ENCODE peak calls at places on chromosomes 4 and X, in seven cellular contexts. One of them, this sample, is unnamed.

GRCh38 chr4:111556141-111556781 is 589.0 kb upstream of the FAM241A start:
- DNase-seq in PC-3: no peak
- DNase-seq in IMR-90: peak
- DNase-seq in AG10803: peak
- DNase-seq in body of pancreas: no peak
- DNase-seq in epithelial cell of esophagus: peak
- DNase-seq in GM20000: no peak
- DNase-seq in this sample: no peak

GRCh38 chr4:137703225-137703624 is 170.9 kb upstream of the PCDH18 start:
- DNase-seq in PC-3: no peak
- DNase-seq in IMR-90: no peak
- DNase-seq in AG10803: no peak
- DNase-seq in body of pancreas: no peak
- DNase-seq in epithelial cell of esophagus: no peak
- DNase-seq in GM20000: no peak
- DNase-seq in this sample: no peak

GRCh38 chr4:4575284-4576211 is 33.7 kb upstream of the STX18 start:
- DNase-seq in PC-3: peak
- DNase-seq in IMR-90: peak
- DNase-seq in AG10803: peak
- DNase-seq in body of pancreas: peak
- DNase-seq in epithelial cell of esophagus: peak
- DNase-seq in GM20000: peak
- DNase-seq in this sample: peak

GRCh38 chr4:81198609-81199008 is 16.4 kb downstream of the PRKG2 start:
- DNase-seq in PC-3: no peak
- DNase-seq in IMR-90: no peak
- DNase-seq in AG10803: no peak
- DNase-seq in body of pancreas: no peak
- DNase-seq in epithelial cell of esophagus: no peak
- DNase-seq in GM20000: no peak
- DNase-seq in this sample: no peak

GRCh38 chr4:139279723-139280620 is at the start of gene MGARP:
- DNase-seq in PC-3: no peak
- DNase-seq in IMR-90: peak
- DNase-seq in AG10803: no peak
- DNase-seq in body of pancreas: no peak
- DNase-seq in epithelial cell of esophagus: peak
- DNase-seq in GM20000: no peak
- DNase-seq in this sample: peak

GRCh38 chrX:66013195-66013816 is 26.6 kb downstream of the VSIG4 start:
- DNase-seq in PC-3: no peak
- DNase-seq in IMR-90: no peak
- DNase-seq in AG10803: no peak
- DNase-seq in body of pancreas: no peak
- DNase-seq in epithelial cell of esophagus: no peak
- DNase-seq in GM20000: no peak
- DNase-seq in this sample: no peak

GRCh38 chr4:18840499-18840898 is 818.9 kb upstream of the LCORL start:
- DNase-seq in PC-3: no peak
- DNase-seq in IMR-90: no peak
- DNase-seq in AG10803: no peak
- DNase-seq in body of pancreas: no peak
- DNase-seq in epithelial cell of esophagus: no peak
- DNase-seq in GM20000: no peak
- DNase-seq in this sample: no peak

GRCh38 chrX:29172880-29173279 is 585.6 kb downstream of the IL1RAPL1 start:
- DNase-seq in PC-3: no peak
- DNase-seq in IMR-90: peak
- DNase-seq in AG10803: no peak
- DNase-seq in body of pancreas: no peak
- DNase-seq in epithelial cell of esophagus: no peak
- DNase-seq in GM20000: no peak
- DNase-seq in this sample: no peak

GRCh38 chr4:86935833-86936721 is 1.3 kb downstream of the AFF1 start:
- DNase-seq in PC-3: peak
- DNase-seq in IMR-90: peak
- DNase-seq in AG10803: peak
- DNase-seq in body of pancreas: peak
- DNase-seq in epithelial cell of esophagus: peak
- DNase-seq in GM20000: peak
- DNase-seq in this sample: peak

GRCh38 chrX:151346931-151347543 is 50.0 kb upstream of the VMA21 start:
- DNase-seq in PC-3: no peak
- DNase-seq in IMR-90: no peak
- DNase-seq in AG10803: no peak
- DNase-seq in body of pancreas: no peak
- DNase-seq in epithelial cell of esophagus: no peak
- DNase-seq in GM20000: no peak
- DNase-seq in this sample: no peak

GRCh38 chr4:13933163-13933562 is 305.6 kb upstream of the BOD1L1 start:
- DNase-seq in PC-3: no peak
- DNase-seq in IMR-90: peak
- DNase-seq in AG10803: peak
- DNase-seq in body of pancreas: no peak
- DNase-seq in epithelial cell of esophagus: no peak
- DNase-seq in GM20000: no peak
- DNase-seq in this sample: peak

GRCh38 chrX:155841232-155841631 is 39.9 kb upstream of the VAMP7 start:
- DNase-seq in PC-3: no peak
- DNase-seq in IMR-90: no peak
- DNase-seq in AG10803: no peak
- DNase-seq in body of pancreas: no peak
- DNase-seq in epithelial cell of esophagus: peak
- DNase-seq in GM20000: no peak
- DNase-seq in this sample: no peak

GRCh38 chrX:7927259-7928167 is at the start of gene PNPLA4:
- DNase-seq in PC-3: peak
- DNase-seq in IMR-90: peak
- DNase-seq in AG10803: peak
- DNase-seq in body of pancreas: peak
- DNase-seq in epithelial cell of esophagus: peak
- DNase-seq in GM20000: peak
- DNase-seq in this sample: peak

GRCh38 chr4:23582671-23583070 is 307.2 kb downstream of the PPARGC1A start:
- DNase-seq in PC-3: no peak
- DNase-seq in IMR-90: no peak
- DNase-seq in AG10803: no peak
- DNase-seq in body of pancreas: no peak
- DNase-seq in epithelial cell of esophagus: no peak
- DNase-seq in GM20000: no peak
- DNase-seq in this sample: no peak

GRCh38 chr4:150078996-150079581 is 844 bp downstream of the DCLK2 start:
- DNase-seq in PC-3: peak
- DNase-seq in IMR-90: peak
- DNase-seq in AG10803: peak
- DNase-seq in body of pancreas: peak
- DNase-seq in epithelial cell of esophagus: peak
- DNase-seq in GM20000: peak
- DNase-seq in this sample: peak

GRCh38 chrX:30308263-30309138 is 689 bp downstream of the NR0B1 start:
- DNase-seq in PC-3: no peak
- DNase-seq in IMR-90: no peak
- DNase-seq in AG10803: peak
- DNase-seq in body of pancreas: no peak
- DNase-seq in epithelial cell of esophagus: peak
- DNase-seq in GM20000: peak
- DNase-seq in this sample: peak

GRCh38 chr4:109171098-109171497 is 131.4 kb downstream of the COL25A1 start:
- DNase-seq in PC-3: no peak
- DNase-seq in IMR-90: no peak
- DNase-seq in AG10803: no peak
- DNase-seq in body of pancreas: no peak
- DNase-seq in epithelial cell of esophagus: peak
- DNase-seq in GM20000: no peak
- DNase-seq in this sample: no peak

GRCh38 chrX:13090261-13091110 is 46.1 kb upstream of the FAM9C start:
- DNase-seq in PC-3: no peak
- DNase-seq in IMR-90: peak
- DNase-seq in AG10803: no peak
- DNase-seq in body of pancreas: no peak
- DNase-seq in epithelial cell of esophagus: no peak
- DNase-seq in GM20000: no peak
- DNase-seq in this sample: peak

GRCh38 chr4:106565727-106566126 is 197.1 kb upstream of the GIMD1 start:
- DNase-seq in PC-3: no peak
- DNase-seq in IMR-90: no peak
- DNase-seq in AG10803: peak
- DNase-seq in body of pancreas: no peak
- DNase-seq in epithelial cell of esophagus: peak
- DNase-seq in GM20000: no peak
- DNase-seq in this sample: no peak

GRCh38 chr4:53478671-53479456 is 101.4 kb downstream of the FIP1L1 start:
- DNase-seq in PC-3: peak
- DNase-seq in IMR-90: peak
- DNase-seq in AG10803: peak
- DNase-seq in body of pancreas: no peak
- DNase-seq in epithelial cell of esophagus: peak
- DNase-seq in GM20000: no peak
- DNase-seq in this sample: no peak

GRCh38 chr4:98794565-98795205 is 134.2 kb downstream of the EIF4E start:
- DNase-seq in PC-3: peak
- DNase-seq in IMR-90: peak
- DNase-seq in AG10803: peak
- DNase-seq in body of pancreas: no peak
- DNase-seq in epithelial cell of esophagus: peak
- DNase-seq in GM20000: no peak
- DNase-seq in this sample: peak

GRCh38 chr4:1237981-1238675 is 10.8 kb downstream of the CTBP1 start:
- DNase-seq in PC-3: no peak
- DNase-seq in IMR-90: no peak
- DNase-seq in AG10803: no peak
- DNase-seq in body of pancreas: no peak
- DNase-seq in epithelial cell of esophagus: no peak
- DNase-seq in GM20000: no peak
- DNase-seq in this sample: no peak

GRCh38 chr4:105186701-105187158 is 40.1 kb downstream of the TET2 start:
- DNase-seq in PC-3: peak
- DNase-seq in IMR-90: peak
- DNase-seq in AG10803: no peak
- DNase-seq in body of pancreas: no peak
- DNase-seq in epithelial cell of esophagus: peak
- DNase-seq in GM20000: no peak
- DNase-seq in this sample: no peak

GRCh38 chrX:15956684-15957083 is 102.1 kb upstream of the AP1S2 start:
- DNase-seq in PC-3: peak
- DNase-seq in IMR-90: no peak
- DNase-seq in AG10803: no peak
- DNase-seq in body of pancreas: no peak
- DNase-seq in epithelial cell of esophagus: peak
- DNase-seq in GM20000: no peak
- DNase-seq in this sample: peak

GRCh38 chrX:140132937-140133336 is 167.6 kb upstream of the CXorf66 start:
- DNase-seq in PC-3: no peak
- DNase-seq in IMR-90: no peak
- DNase-seq in AG10803: peak
- DNase-seq in body of pancreas: no peak
- DNase-seq in epithelial cell of esophagus: no peak
- DNase-seq in GM20000: no peak
- DNase-seq in this sample: no peak

DNA sequence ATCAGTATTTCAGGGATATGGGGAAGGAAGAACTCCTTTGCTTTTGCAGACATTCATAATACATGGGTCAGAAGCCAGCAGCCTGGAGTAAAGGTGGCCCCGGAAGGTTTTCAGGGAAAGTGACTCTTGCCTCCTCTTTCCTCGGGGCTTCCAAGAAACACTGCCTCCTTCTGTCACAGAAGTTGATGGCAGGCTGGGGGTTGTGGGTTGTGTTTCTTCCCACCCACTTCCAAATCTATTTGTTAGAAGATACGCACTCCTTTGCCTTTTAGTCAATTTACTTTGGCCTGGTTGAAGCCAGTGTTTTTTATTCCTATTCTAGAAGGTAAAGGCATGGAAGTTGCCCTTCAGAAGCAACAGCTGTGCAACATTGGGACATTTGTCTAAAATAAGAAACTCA is 19.7 kb downstream of the KIT start:
- DNase-seq in PC-3: no peak
- DNase-seq in IMR-90: no peak
- DNase-seq in AG10803: no peak
- DNase-seq in body of pancreas: no peak
- DNase-seq in epithelial cell of esophagus: no peak
- DNase-seq in GM20000: no peak
- DNase-seq in this sample: no peak
- TF ChIP-seq CTCF in PC-3: no peak
- TF ChIP-seq CTCF in IMR-90: no peak
- TF ChIP-seq CTCF in AG10803: no peak
- TF ChIP-seq CTCF in body of pancreas: no peak
- TF ChIP-seq CTCF in epithelial cell of esophagus: no peak
- TF ChIP-seq CTCF in GM20000: no peak
- TF ChIP-seq CTCF in this sample: no peak

DNA sequence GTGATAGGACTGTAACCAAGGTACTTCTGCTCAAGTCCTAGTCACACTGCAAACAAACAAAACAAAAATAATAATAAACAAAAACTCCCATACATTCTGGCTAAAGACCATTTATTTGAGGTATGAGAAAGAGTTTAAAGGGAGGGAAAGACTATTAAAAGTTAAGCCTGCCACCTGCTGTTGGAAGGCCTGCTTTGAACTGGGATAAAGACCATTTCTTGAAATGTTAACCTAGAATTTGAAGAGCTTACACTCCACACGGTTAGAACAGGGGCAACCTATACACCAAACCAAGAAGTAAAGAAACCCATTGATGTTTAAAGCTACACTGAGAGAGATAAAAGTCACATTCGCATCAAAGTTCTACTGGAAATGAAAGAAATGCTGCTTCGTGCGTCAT is 548.7 kb upstream of the DIPK2B start:
- DNase-seq in PC-3: peak
- DNase-seq in IMR-90: no peak
- DNase-seq in AG10803: no peak
- DNase-seq in body of pancreas: no peak
- DNase-seq in epithelial cell of esophagus: no peak
- DNase-seq in GM20000: no peak
- DNase-seq in this sample: no peak
- TF ChIP-seq CTCF in PC-3: peak
- TF ChIP-seq CTCF in IMR-90: peak
- TF ChIP-seq CTCF in AG10803: peak
- TF ChIP-seq CTCF in body of pancreas: peak
- TF ChIP-seq CTCF in epithelial cell of esophagus: peak
- TF ChIP-seq CTCF in GM20000: no peak
- TF ChIP-seq CTCF in this sample: peak

DNA sequence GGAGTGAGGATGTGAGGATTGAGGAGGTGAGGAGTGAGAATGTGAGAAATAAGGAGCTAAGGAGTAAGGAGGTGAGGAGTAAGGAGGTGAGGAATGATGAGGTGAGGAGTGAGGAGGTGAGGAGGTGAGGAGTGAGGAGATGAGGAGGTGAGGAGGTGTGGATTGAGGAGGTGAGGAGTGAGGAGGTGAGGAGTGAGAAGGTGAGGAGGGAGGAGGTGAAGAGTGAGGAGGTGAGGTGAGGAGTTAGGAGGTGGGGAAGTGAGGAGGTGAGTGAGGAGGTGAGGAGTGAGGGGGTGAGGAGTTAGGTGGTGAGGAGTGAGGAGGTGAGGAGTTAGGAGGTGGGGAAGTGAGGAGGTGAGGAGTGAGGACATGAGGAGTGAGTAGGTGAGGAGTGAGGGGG is 74.8 kb upstream of the MXD4 start:
- DNase-seq in PC-3: no peak
- DNase-seq in IMR-90: no peak
- DNase-seq in AG10803: no peak
- DNase-seq in body of pancreas: no peak
- DNase-seq in epithelial cell of esophagus: no peak
- DNase-seq in GM20000: no peak
- DNase-seq in this sample: no peak
- TF ChIP-seq CTCF in PC-3: no peak
- TF ChIP-seq CTCF in IMR-90: no peak
- TF ChIP-seq CTCF in AG10803: no peak
- TF ChIP-seq CTCF in body of pancreas: no peak
- TF ChIP-seq CTCF in epithelial cell of esophagus: no peak
- TF ChIP-seq CTCF in GM20000: no peak
- TF ChIP-seq CTCF in this sample: no peak

GRCh38 chrX:153938226-153938786 is 3.5 kb upstream of the NAA10 start:
- DNase-seq in PC-3: no peak
- DNase-seq in IMR-90: peak
- DNase-seq in AG10803: no peak
- DNase-seq in body of pancreas: no peak
- DNase-seq in epithelial cell of esophagus: no peak
- DNase-seq in GM20000: no peak
- DNase-seq in this sample: no peak
- TF ChIP-seq CTCF in PC-3: no peak
- TF ChIP-seq CTCF in IMR-90: no peak
- TF ChIP-seq CTCF in AG10803: no peak
- TF ChIP-seq CTCF in body of pancreas: no peak
- TF ChIP-seq CTCF in epithelial cell of esophagus: no peak
- TF ChIP-seq CTCF in GM20000: no peak
- TF ChIP-seq CTCF in this sample: no peak

This sample was measured in hepatocyte.